ENCODE peak calls at places on chromosomes 2 and 18, in nine cellular contexts. C, U, R, Z, Y, H, J, L and O are unnamed samples.

GRCh38 chr2:226207671-226208070 is 591.9 kb downstream of the IRS1 start:
- DNase-seq in C (no peak), U (no peak), R (no peak), Z (no peak), Y (no peak), H (no peak), J (no peak), L (no peak), O (no peak)

GRCh38 chr2:2769481-2770431 is 438.7 kb upstream of the MYT1L start:
- DNase-seq in C (no peak), U (no peak), R (no peak), Z (no peak), Y (no peak), H (no peak), J (no peak), L (no peak), O (no peak)

GRCh38 chr2:71876542-71877451 is 270.9 kb downstream of the CYP26B1 start:
- DNase-seq in C (no peak), U (no peak), R (no peak), Z (no peak), Y (no peak), H (peak; percentile 57), J (no peak), L (peak; percentile 89), O (peak; percentile 61)

GRCh38 chr2:21098294-21098693 is 25.5 kb upstream of the TDRD15 start:
- DNase-seq in C (no peak), U (no peak), R (no peak), Z (no peak), Y (no peak), H (no peak), J (no peak), L (no peak), O (no peak)

GRCh38 chr2:127398239-127398590 is 10.4 kb upstream of the MAP3K2 start:
- DNase-seq in C (peak; percentile 81), U (peak; percentile 97), R (peak; percentile 90), Z (peak; percentile 51), Y (peak; percentile 93), H (peak; percentile 90), J (peak; percentile 91), L (peak; percentile 93), O (peak; percentile 93)

GRCh38 chr18:57811477-57812125 is 8.5 kb upstream of the ATP8B1 start:
- DNase-seq in C (no peak), U (peak; percentile 71), R (no peak), Z (no peak), Y (peak; percentile 60), H (no peak), J (peak; percentile 19), L (no peak), O (peak; percentile 70)

GRCh38 chr2:30688956-30689401 is 118.3 kb downstream of the CAPN13 start:
- DNase-seq in C (no peak), U (no peak), R (no peak), Z (no peak), Y (no peak), H (no peak), J (no peak), L (no peak), O (no peak)

GRCh38 chr2:204504594-204504993 is 40.7 kb upstream of the PARD3B start:
- DNase-seq in C (no peak), U (no peak), R (no peak), Z (no peak), Y (no peak), H (no peak), J (no peak), L (no peak), O (no peak)

GRCh38 chr18:63177822-63178525 is 141.6 kb downstream of the BCL2 start:
- DNase-seq in C (peak; percentile 63), U (no peak), R (no peak), Z (peak; percentile 21), Y (no peak), H (no peak), J (no peak), L (peak; percentile 47), O (no peak)

GRCh38 chr18:63177259-63177658 is 142.3 kb downstream of the BCL2 start:
- DNase-seq in C (no peak), U (no peak), R (no peak), Z (no peak), Y (no peak), H (no peak), J (no peak), L (no peak), O (no peak)

GRCh38 chr18:63180333-63180732 is 139.2 kb downstream of the BCL2 start:
- DNase-seq in C (no peak), U (no peak), R (no peak), Z (no peak), Y (no peak), H (no peak), J (no peak), L (no peak), O (no peak)

GRCh38 chr18:63179422-63179821 is 140.1 kb downstream of the BCL2 start:
- DNase-seq in C (no peak), U (no peak), R (no peak), Z (no peak), Y (no peak), H (no peak), J (no peak), L (no peak), O (no peak)

GRCh38 chr18:63178526-63178880 is 141.1 kb downstream of the BCL2 start:
- DNase-seq in C (peak; percentile 70), U (no peak), R (no peak), Z (peak; percentile 78), Y (no peak), H (no peak), J (no peak), L (peak; percentile 67), O (peak; percentile 8)
- H3K4me3 ChIP-seq in C (peak overlapping the region; percentile 39), U (no peak overlapping the region), R (no peak overlapping the region), Z (no peak overlapping the region), Y (no peak overlapping the region), H (no peak overlapping the region), J (no peak overlapping the region), L (peak overlapping the region; percentile 30), O (no peak overlapping the region)

GRCh38 chr2:67851946-67852345 is 210.9 kb downstream of the C1D start:
- DNase-seq in C (no peak), U (no peak), R (no peak), Z (no peak), Y (no peak), H (no peak), J (no peak), L (no peak), O (no peak)

GRCh38 chr2:67854103-67854502 is 208.7 kb downstream of the C1D start:
- DNase-seq in C (no peak), U (no peak), R (no peak), Z (no peak), Y (no peak), H (no peak), J (no peak), L (no peak), O (no peak)

GRCh38 chr2:67857836-67858235 is 205.0 kb downstream of the C1D start:
- DNase-seq in C (no peak), U (no peak), R (no peak), Z (no peak), Y (no peak), H (no peak), J (no peak), L (no peak), O (no peak)

GRCh38 chr2:67856866-67857265 is 205.9 kb downstream of the C1D start:
- DNase-seq in C (no peak), U (no peak), R (no peak), Z (no peak), Y (no peak), H (no peak), J (no peak), L (no peak), O (no peak)

GRCh38 chr2:67854798-67855197 is 208.0 kb downstream of the C1D start:
- DNase-seq in C (no peak), U (no peak), R (no peak), Z (no peak), Y (no peak), H (no peak), J (no peak), L (no peak), O (no peak)
- TF ChIP-seq CTCF in C (no peak), U (peak; percentile 42), R (no peak), Z (no peak), Y (no peak), H (no peak), J (no peak), L (no peak), O (no peak)

GRCh38 chr2:104474725-104475124 is 379.2 kb upstream of the POU3F3 start:
- DNase-seq in C (no peak), U (no peak), R (no peak), Z (no peak), Y (no peak), H (no peak), J (no peak), L (no peak), O (no peak)

GRCh38 chr2:104472076-104472475 is 381.8 kb upstream of the POU3F3 start:
- DNase-seq in C (no peak), U (no peak), R (no peak), Z (no peak), Y (no peak), H (no peak), J (no peak), L (no peak), O (no peak)

GRCh38 chr2:104476563-104476988 is 377.3 kb upstream of the POU3F3 start:
- DNase-seq in C (no peak), U (no peak), R (no peak), Z (no peak), Y (no peak), H (no peak), J (no peak), L (no peak), O (no peak)

GRCh38 chr2:104476075-104476474 is 377.8 kb upstream of the POU3F3 start:
- DNase-seq in C (no peak), U (no peak), R (no peak), Z (no peak), Y (no peak), H (no peak), J (no peak), L (no peak), O (no peak)

GRCh38 chr2:104473568-104473967 is 380.3 kb upstream of the POU3F3 start:
- DNase-seq in C (no peak), U (no peak), R (no peak), Z (no peak), Y (no peak), H (no peak), J (no peak), L (no peak), O (no peak)
- H3K4me3 ChIP-seq in C (no peak overlapping the region), U (no peak overlapping the region), R (no peak overlapping the region), Z (no peak overlapping the region), Y (no peak overlapping the region), H (no peak overlapping the region), J (no peak overlapping the region), L (no peak overlapping the region), O (no peak overlapping the region)

DNA sequence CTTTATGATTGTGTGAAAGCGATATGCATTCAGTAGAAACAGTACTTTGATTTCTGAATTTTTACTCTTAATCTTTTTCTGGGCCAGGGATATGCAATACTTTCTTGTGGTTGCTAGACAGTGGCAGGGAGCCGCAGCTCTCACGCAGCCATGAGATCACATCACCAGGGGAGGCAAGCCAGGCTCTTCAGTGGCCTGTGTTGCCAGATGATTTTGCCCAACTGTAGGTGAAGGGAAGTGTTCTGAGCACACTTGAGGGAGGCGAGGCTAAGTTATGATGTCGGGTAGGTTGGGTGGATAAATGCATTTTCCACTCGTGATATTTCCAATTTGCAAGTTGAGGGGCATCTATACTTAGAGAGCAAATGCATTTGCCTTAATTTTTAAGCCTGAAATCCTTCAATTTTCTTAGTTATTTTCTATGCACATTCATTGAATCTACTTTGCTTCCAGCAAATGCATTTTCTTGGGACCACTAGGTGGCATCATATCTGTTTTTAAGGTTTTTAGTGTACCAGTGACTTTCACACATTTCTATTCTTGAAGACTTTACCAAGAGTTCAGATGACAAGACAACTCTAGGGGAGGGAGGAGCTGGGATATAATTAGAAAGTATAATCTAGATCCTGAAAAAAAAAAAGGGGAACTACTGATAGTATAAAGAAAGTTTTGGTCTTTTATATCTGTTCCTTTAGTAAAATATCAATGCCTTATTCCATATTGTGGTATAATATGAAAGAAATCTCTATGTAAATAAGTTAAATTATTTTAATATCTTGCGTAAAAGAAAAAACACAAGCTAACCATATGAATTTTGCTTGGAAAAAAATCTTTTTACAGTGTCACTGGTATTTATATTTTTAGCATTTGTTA is 643.3 kb downstream of the SOCS6 start:
- DNase-seq in C (no peak), U (peak; percentile 49), R (no peak), Z (no peak), Y (peak; percentile 17), H (peak; percentile 79), J (no peak), L (peak; percentile 45), O (peak; percentile 73)
- TF ChIP-seq CTCF in C (no peak), U (peak; percentile 79), R (peak; percentile 77), Z (peak; percentile 38), Y (peak; percentile 50), H (peak; percentile 69), J (peak; percentile 17), L (peak; percentile 62), O (peak; percentile 57)